ENCODE peak calls at places on chromosome 19, in five cellular contexts. F is MM.1S, Z is HFF-Myc, P is SK-N-DZ, K is GM19239. U is an unnamed sample.

GRCh38 chr19:22945560-22945959 is 57.4 kb downstream of the ZNF728 start:
- DNase-seq in F (no peak), Z (no peak), P (no peak), K (no peak), U (no peak)

GRCh38 chr19:53882391-53883050 is 524 bp downstream of the PRKCG start:
- DNase-seq in F (no peak), Z (no peak), P (no peak), K (no peak), U (no peak)

GRCh38 chr19:21094347-21095025 is 12.5 kb downstream of the ZNF714 start:
- DNase-seq in F (no peak), Z (no peak), P (no peak), K (no peak), U (no peak)

GRCh38 chr19:33067121-33067520 is 2.4 kb upstream of the RHPN2 start:
- DNase-seq in F (no peak), Z (no peak), P (no peak), K (no peak), U (no peak)

GRCh38 chr19:752652-753517 is 2.0 kb downstream of the MISP start:
- DNase-seq in F (no peak), Z (no peak), P (no peak), K (no peak), U (no peak)

GRCh38 chr19:55487884-55488687 is at the start of gene SSC5D:
- DNase-seq in F (no peak), Z (no peak), P (no peak), K (no peak), U (no peak)

GRCh38 chr19:43618921-43619261 is 538 bp downstream of the ZNF428 start:
- DNase-seq in F (peak), Z (no peak), P (peak), K (peak), U (peak)

GRCh38 chr19:18663940-18664530 is 19.4 kb upstream of the CRTC1 start:
- DNase-seq in F (no peak), Z (no peak), P (no peak), K (no peak), U (no peak)

GRCh38 chr19:17797397-17798201 is 2.7 kb downstream of the B3GNT3 start:
- DNase-seq in F (no peak), Z (no peak), P (no peak), K (no peak), U (no peak)

GRCh38 chr19:55091955-55092354 is 16.3 kb downstream of the EPS8L1 start:
- DNase-seq in F (no peak), Z (no peak), P (no peak), K (no peak), U (no peak)

GRCh38 chr19:49064768-49065611 is at the start of gene NTF4:
- DNase-seq in F (no peak), Z (no peak), P (peak), K (no peak), U (no peak)

GRCh38 chr19:4431808-4432674 is 25.6 kb downstream of the UBXN6 start:
- DNase-seq in F (no peak), Z (no peak), P (no peak), K (peak), U (no peak)

GRCh38 chr19:47102561-47103135 is 10.9 kb downstream of the ZC3H4 start:
- DNase-seq in F (no peak), Z (no peak), P (no peak), K (no peak), U (no peak)

GRCh38 chr19:53394522-53394973 is 401 bp upstream of the ZNF765 start:
- DNase-seq in F (no peak), Z (no peak), P (peak), K (no peak), U (peak)

GRCh38 chr19:49585023-49585422 is 3.9 kb downstream of the PRRG2 start:
- DNase-seq in F (no peak), Z (no peak), P (peak), K (no peak), U (no peak)

GRCh38 chr19:49020931-49021895 is 2.9 kb downstream of the CGB3 start:
- DNase-seq in F (no peak), Z (no peak), P (no peak), K (no peak), U (no peak)

GRCh38 chr19:13788991-13789390 is 6.3 kb upstream of the ZSWIM4 start:
- DNase-seq in F (no peak), Z (no peak), P (no peak), K (no peak), U (no peak)

GRCh38 chr19:20479483-20479882 is 86.1 kb downstream of the ZNF737 start:
- DNase-seq in F (no peak), Z (no peak), P (no peak), K (no peak), U (no peak)

GRCh38 chr19:22595422-22595821 is 38.7 kb upstream of the ZNF492 start:
- DNase-seq in F (no peak), Z (no peak), P (no peak), K (no peak), U (no peak)

GRCh38 chr19:33373701-33374405 is at the start of gene CEBPG:
- DNase-seq in F (peak), Z (no peak), P (peak), K (peak), U (peak)

GRCh38 chr19:35462476-35462953 is 14.5 kb downstream of the FFAR2 start:
- DNase-seq in F (peak), Z (no peak), P (no peak), K (peak), U (no peak)

GRCh38 chr19:7294571-7295212 is 478 bp upstream of the INSR start:
- DNase-seq in F (peak), Z (peak), P (peak), K (peak), U (no peak)

GRCh38 chr19:55581145-55581827 is 638 bp upstream of the ZNF579 start:
- DNase-seq in F (no peak), Z (no peak), P (no peak), K (no peak), U (no peak)

GRCh38 chr19:51398096-51398704 is 7.8 kb upstream of the C19orf84 start:
- DNase-seq in F (no peak), Z (no peak), P (no peak), K (no peak), U (peak)

GRCh38 chr19:38032951-38033350 is 125.9 kb downstream of the SIPA1L3 start:
- DNase-seq in F (no peak), Z (no peak), P (no peak), K (no peak), U (no peak)

GRCh38 chr19:13132471-13133166 is 14.6 kb downstream of the NACC1 start:
- DNase-seq in F (no peak), Z (no peak), P (no peak), K (no peak), U (no peak)

GRCh38 chr19:2602391-2603181 is 99.9 kb downstream of the GNG7 start:
- DNase-seq in F (no peak), Z (peak), P (no peak), K (no peak), U (no peak)

GRCh38 chr19:39971380-39971841 is 446 bp downstream of the PSMC4 start:
- DNase-seq in F (peak), Z (no peak), P (no peak), K (no peak), U (no peak)

GRCh38 chr19:21588202-21588601 is 82.8 kb downstream of the ZNF429 start:
- DNase-seq in F (no peak), Z (no peak), P (no peak), K (no peak), U (no peak)